ENCODE peak calls at places on chromosomes 3 and 15, in five cellular contexts. One of them, this sample, is unnamed.

GRCh38 chr3:9770276-9770812 is 597 bp upstream of the CAMK1 start:
- DNase-seq in GM23248: no peak
- DNase-seq in heart right ventricle: peak; percentile 91
- DNase-seq in adrenal gland: peak; percentile 97
- DNase-seq in psoas muscle: peak; percentile 95
- DNase-seq in this sample: no peak

GRCh38 chr3:168884353-168884903 is 779.1 kb downstream of the MECOM start:
- DNase-seq in psoas muscle: no peak
- DNase-seq in heart right ventricle: peak; percentile 62
- DNase-seq in adrenal gland: peak; percentile 41
- DNase-seq in GM23248: peak; percentile 93
- DNase-seq in this sample: no peak

GRCh38 chr3:122754867-122755835 is 38.5 kb downstream of the HSPBAP1 start:
- DNase-seq in GM23248: peak; percentile 60
- DNase-seq in psoas muscle: no peak
- DNase-seq in heart right ventricle: no peak
- DNase-seq in adrenal gland: no peak
- DNase-seq in this sample: no peak

GRCh38 chr15:39873978-39874377 is 46.1 kb downstream of the GPR176 start:
- DNase-seq in adrenal gland: no peak
- DNase-seq in heart right ventricle: no peak
- DNase-seq in GM23248: no peak
- DNase-seq in psoas muscle: no peak
- DNase-seq in this sample: no peak

GRCh38 chr15:82663186-82663600 is 16.0 kb upstream of the CPEB1 start:
- DNase-seq in psoas muscle: peak; percentile 62
- DNase-seq in GM23248: peak; percentile 55
- DNase-seq in adrenal gland: peak; percentile 40
- DNase-seq in heart right ventricle: peak; percentile 26
- DNase-seq in this sample: no peak

GRCh38 chr3:187197255-187197654 is at the start of gene RTP1:
- DNase-seq in psoas muscle: no peak
- DNase-seq in adrenal gland: no peak
- DNase-seq in heart right ventricle: no peak
- DNase-seq in GM23248: no peak
- DNase-seq in this sample: no peak

GRCh38 chr3:77259701-77260100 is 219.8 kb downstream of the ROBO2 start:
- DNase-seq in heart right ventricle: no peak
- DNase-seq in GM23248: no peak
- DNase-seq in adrenal gland: no peak
- DNase-seq in psoas muscle: no peak
- DNase-seq in this sample: no peak

GRCh38 chr15:76964157-76964556 is 30.8 kb upstream of the PSTPIP1 start:
- DNase-seq in psoas muscle: no peak
- DNase-seq in heart right ventricle: no peak
- DNase-seq in GM23248: peak; percentile 35
- DNase-seq in adrenal gland: no peak
- DNase-seq in this sample: no peak

GRCh38 chr15:53808058-53808703 is 48.7 kb upstream of the WDR72 start:
- DNase-seq in psoas muscle: no peak
- DNase-seq in adrenal gland: no peak
- DNase-seq in heart right ventricle: no peak
- DNase-seq in GM23248: peak; percentile 30
- DNase-seq in this sample: no peak

GRCh38 chr3:39000008-39000450 is 51.7 kb downstream of the SCN11A start:
- DNase-seq in heart right ventricle: no peak
- DNase-seq in GM23248: peak; percentile 83
- DNase-seq in adrenal gland: no peak
- DNase-seq in psoas muscle: no peak
- DNase-seq in this sample: no peak

GRCh38 chr3:101950985-101951733 is 101.8 kb downstream of the NFKBIZ start:
- DNase-seq in heart right ventricle: no peak
- DNase-seq in GM23248: peak; percentile 51
- DNase-seq in psoas muscle: no peak
- DNase-seq in adrenal gland: no peak
- DNase-seq in this sample: no peak

GRCh38 chr3:183619020-183619419 is 16.4 kb upstream of the KLHL24 start:
- DNase-seq in GM23248: no peak
- DNase-seq in adrenal gland: no peak
- DNase-seq in heart right ventricle: no peak
- DNase-seq in psoas muscle: no peak
- DNase-seq in this sample: no peak

GRCh38 chr3:194354315-194354714 is 3.2 kb upstream of the CPN2 start:
- DNase-seq in adrenal gland: no peak
- DNase-seq in GM23248: no peak
- DNase-seq in psoas muscle: no peak
- DNase-seq in heart right ventricle: no peak
- DNase-seq in this sample: peak; percentile 64

GRCh38 chr15:87597346-87598052 is 659.0 kb downstream of the NTRK3 start:
- DNase-seq in adrenal gland: no peak
- DNase-seq in heart right ventricle: no peak
- DNase-seq in GM23248: no peak
- DNase-seq in psoas muscle: no peak
- DNase-seq in this sample: no peak

GRCh38 chr3:164927728-164928127 is 150.6 kb downstream of the SI start:
- DNase-seq in adrenal gland: no peak
- DNase-seq in heart right ventricle: no peak
- DNase-seq in GM23248: no peak
- DNase-seq in psoas muscle: no peak
- DNase-seq in this sample: no peak

GRCh38 chr15:48144889-48145288 is 24.1 kb downstream of the SLC24A5 start:
- DNase-seq in psoas muscle: no peak
- DNase-seq in adrenal gland: no peak
- DNase-seq in heart right ventricle: no peak
- DNase-seq in GM23248: no peak
- DNase-seq in this sample: no peak

GRCh38 chr15:64274541-64274940 is 81.4 kb downstream of the CSNK1G1 start:
- DNase-seq in psoas muscle: no peak
- DNase-seq in heart right ventricle: no peak
- DNase-seq in adrenal gland: no peak
- DNase-seq in GM23248: no peak
- DNase-seq in this sample: no peak

GRCh38 chr15:27454281-27455060 is 483.5 kb downstream of the GABRG3 start:
- DNase-seq in GM23248: peak; percentile 85
- DNase-seq in psoas muscle: no peak
- DNase-seq in heart right ventricle: no peak
- DNase-seq in adrenal gland: no peak
- DNase-seq in this sample: no peak

GRCh38 chr3:180036678-180037455 is at the start of gene PEX5L:
- DNase-seq in GM23248: peak; percentile 66
- DNase-seq in heart right ventricle: peak; percentile 10
- DNase-seq in psoas muscle: peak; percentile 54
- DNase-seq in adrenal gland: peak; percentile 46
- DNase-seq in this sample: peak; percentile 69

GRCh38 chr15:83475551-83475950 is 28.4 kb downstream of the SH3GL3 start:
- DNase-seq in psoas muscle: no peak
- DNase-seq in adrenal gland: no peak
- DNase-seq in heart right ventricle: no peak
- DNase-seq in GM23248: peak; percentile 40
- DNase-seq in this sample: no peak

GRCh38 chr3:123385072-123385471 is 63.8 kb downstream of the ADCY5 start:
- DNase-seq in adrenal gland: no peak
- DNase-seq in psoas muscle: no peak
- DNase-seq in GM23248: no peak
- DNase-seq in heart right ventricle: peak; percentile 75
- DNase-seq in this sample: peak; percentile 39

GRCh38 chr3:70716832-70717231 is 404.4 kb upstream of the MDFIC2 start:
- DNase-seq in adrenal gland: peak; percentile 21
- DNase-seq in GM23248: peak; percentile 67
- DNase-seq in psoas muscle: peak; percentile 52
- DNase-seq in heart right ventricle: peak; percentile 32
- DNase-seq in this sample: no peak

GRCh38 chr15:31352911-31353811 is 26.5 kb downstream of the KLF13 start:
- DNase-seq in heart right ventricle: peak; percentile 91
- DNase-seq in GM23248: peak; percentile 78
- DNase-seq in psoas muscle: peak; percentile 91
- DNase-seq in adrenal gland: peak; percentile 85
- DNase-seq in this sample: peak; percentile 92

GRCh38 chr3:129312021-129312639 is 33.5 kb downstream of the HMCES start:
- DNase-seq in heart right ventricle: no peak
- DNase-seq in GM23248: no peak
- DNase-seq in psoas muscle: peak; percentile 36
- DNase-seq in adrenal gland: no peak
- DNase-seq in this sample: no peak

GRCh38 chr3:146772211-146772743 is 167.1 kb upstream of the PLSCR5 start:
- DNase-seq in psoas muscle: peak; percentile 39
- DNase-seq in GM23248: no peak
- DNase-seq in adrenal gland: no peak
- DNase-seq in heart right ventricle: no peak
- DNase-seq in this sample: peak; percentile 70

GRCh38 chr3:127796751-127797150 is 25.6 kb downstream of the MGLL start:
- DNase-seq in psoas muscle: peak; percentile 37
- DNase-seq in GM23248: no peak
- DNase-seq in adrenal gland: no peak
- DNase-seq in heart right ventricle: no peak
- DNase-seq in this sample: peak; percentile 54

GRCh38 chr3:108835101-108835500 is 12.5 kb downstream of the TRAT1 start:
- DNase-seq in psoas muscle: no peak
- DNase-seq in heart right ventricle: no peak
- DNase-seq in adrenal gland: no peak
- DNase-seq in GM23248: no peak
- DNase-seq in this sample: no peak

GRCh38 chr15:90876512-90877170 is 7.7 kb upstream of the FES start:
- DNase-seq in heart right ventricle: no peak
- DNase-seq in GM23248: no peak
- DNase-seq in psoas muscle: no peak
- DNase-seq in adrenal gland: no peak
- DNase-seq in this sample: no peak

GRCh38 chr3:44045476-44046275 is 196.0 kb upstream of the TOPAZ1 start:
- DNase-seq in heart right ventricle: no peak
- DNase-seq in adrenal gland: peak; percentile 23
- DNase-seq in psoas muscle: no peak
- DNase-seq in GM23248: no peak
- DNase-seq in this sample: peak; percentile 83

GRCh38 chr3:48573973-48574585 is 10.5 kb upstream of the UCN2 start:
- DNase-seq in psoas muscle: no peak
- DNase-seq in heart right ventricle: no peak
- DNase-seq in GM23248: no peak
- DNase-seq in adrenal gland: no peak
- DNase-seq in this sample: no peak

DNA sequence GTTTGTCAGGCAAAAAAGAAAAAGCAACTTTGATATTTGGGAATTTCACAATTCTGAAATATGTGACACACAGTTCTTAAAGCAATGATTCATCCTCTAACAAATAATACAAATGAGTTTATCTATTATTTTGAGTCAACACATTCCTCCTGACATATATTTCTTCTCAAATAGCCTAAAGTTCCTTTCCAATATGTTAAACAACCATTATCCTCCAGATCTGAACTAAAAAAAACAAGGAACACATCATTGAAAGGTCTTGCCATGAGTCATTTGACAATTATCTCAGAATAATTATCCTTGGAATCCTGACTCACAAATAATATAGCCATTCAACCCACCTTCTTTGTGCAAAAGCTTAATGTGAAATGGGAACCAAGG is 208.7 kb upstream of the CDIN1 start:
- DNase-seq in adrenal gland: no peak
- DNase-seq in GM23248: peak; percentile 77
- DNase-seq in heart right ventricle: no peak
- DNase-seq in psoas muscle: no peak
- DNase-seq in this sample: no peak
- H3K4me1 ChIP-seq in adrenal gland: peaks cover 5% of the 10 kb centered on the region
- H3K4me1 ChIP-seq in GM23248: peaks cover 36% of the 10 kb centered on the region
- H3K4me1 ChIP-seq in heart right ventricle: no peaks in the 10 kb centered on the region
- H3K4me1 ChIP-seq in psoas muscle: no peaks in the 10 kb centered on the region
- H3K4me1 ChIP-seq in this sample: no peaks in the 10 kb centered on the region

DNA sequence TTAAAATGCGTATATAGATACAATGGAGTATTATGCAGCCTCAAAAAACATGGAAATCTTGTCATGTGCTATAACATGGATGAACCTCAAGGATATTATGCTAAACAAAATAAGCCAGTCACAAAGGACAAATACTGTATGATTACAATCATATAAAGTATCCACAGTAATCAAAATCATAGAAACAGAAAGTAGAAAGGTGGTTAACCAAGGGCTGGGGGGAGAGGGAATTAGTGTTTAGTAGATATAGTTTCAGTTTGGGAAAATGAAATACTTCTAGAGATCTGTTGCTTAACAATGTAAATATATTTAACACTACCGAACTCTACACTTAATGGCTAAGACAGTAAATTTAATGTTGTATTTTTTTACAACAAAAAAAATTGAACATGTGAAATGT is 9.0 kb downstream of the TOP2B start:
- DNase-seq in adrenal gland: no peak
- DNase-seq in GM23248: no peak
- DNase-seq in psoas muscle: no peak
- DNase-seq in heart right ventricle: no peak
- DNase-seq in this sample: no peak
- H3K4me1 ChIP-seq in adrenal gland: peaks cover 60% of the 10 kb centered on the region
- H3K4me1 ChIP-seq in GM23248: peaks cover 24% of the 10 kb centered on the region
- H3K4me1 ChIP-seq in psoas muscle: peaks cover 75% of the 10 kb centered on the region
- H3K4me1 ChIP-seq in heart right ventricle: peaks cover 82% of the 10 kb centered on the region
- H3K4me1 ChIP-seq in this sample: peaks cover 92% of the 10 kb centered on the region

GRCh38 chr3:188259611-188260010 is 105.7 kb downstream of the LPP start:
- DNase-seq in heart right ventricle: no peak
- DNase-seq in psoas muscle: no peak
- DNase-seq in GM23248: no peak
- DNase-seq in adrenal gland: no peak
- DNase-seq in this sample: no peak
- H3K4me1 ChIP-seq in heart right ventricle: peaks cover 81% of the 10 kb centered on the region
- H3K4me1 ChIP-seq in psoas muscle: peaks cover 66% of the 10 kb centered on the region
- H3K4me1 ChIP-seq in GM23248: peaks cover 40% of the 10 kb centered on the region
- H3K4me1 ChIP-seq in adrenal gland: peaks cover 35% of the 10 kb centered on the region
- H3K4me1 ChIP-seq in this sample: peaks cover 24% of the 10 kb centered on the region

DNA sequence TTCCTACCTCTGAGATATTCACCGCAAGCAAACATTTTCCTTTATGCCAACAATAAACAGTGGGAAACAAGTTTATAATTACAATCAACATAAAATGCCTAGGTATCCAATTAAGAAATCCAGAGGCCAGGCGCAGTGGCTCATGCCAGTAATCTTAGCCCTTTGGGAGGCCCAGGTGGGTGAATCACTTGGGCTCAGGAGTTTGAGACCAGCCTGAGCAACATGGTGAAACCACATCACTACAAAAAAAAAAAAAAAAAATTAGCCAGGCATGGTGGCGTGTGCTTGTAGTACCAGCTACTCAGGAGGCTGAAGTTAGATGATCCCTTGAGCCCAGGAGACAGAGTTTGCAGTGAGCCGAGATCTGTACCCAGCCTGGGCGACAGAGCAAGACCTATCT is 17.3 kb downstream of the TBC1D2B start:
- DNase-seq in adrenal gland: no peak
- DNase-seq in psoas muscle: no peak
- DNase-seq in GM23248: no peak
- DNase-seq in heart right ventricle: no peak
- DNase-seq in this sample: no peak
- H3K4me1 ChIP-seq in adrenal gland: peaks cover 95% of the 10 kb centered on the region
- H3K4me1 ChIP-seq in psoas muscle: peaks cover 60% of the 10 kb centered on the region
- H3K4me1 ChIP-seq in GM23248: peaks cover 65% of the 10 kb centered on the region
- H3K4me1 ChIP-seq in heart right ventricle: peaks cover 97% of the 10 kb centered on the region
- H3K4me1 ChIP-seq in this sample: peaks cover 83% of the 10 kb centered on the region

GRCh38 chr3:185733980-185734724 is 90.7 kb downstream of the IGF2BP2 start:
- DNase-seq in psoas muscle: no peak
- DNase-seq in adrenal gland: peak; percentile 64
- DNase-seq in heart right ventricle: peak; percentile 36
- DNase-seq in GM23248: peak; percentile 87
- DNase-seq in this sample: no peak
- H3K4me1 ChIP-seq in psoas muscle: no peaks in the 10 kb centered on the region
- H3K4me1 ChIP-seq in adrenal gland: peaks cover 55% of the 10 kb centered on the region
- H3K4me1 ChIP-seq in heart right ventricle: no peaks in the 10 kb centered on the region
- H3K4me1 ChIP-seq in GM23248: peaks cover 80% of the 10 kb centered on the region
- H3K4me1 ChIP-seq in this sample: peaks cover 5% of the 10 kb centered on the region

This sample was measured in spleen.